ENCODE peak calls at places on chromosomes 13 and 19, in eight cellular contexts. Y, U, B, H, M, K, L and C are unnamed samples.

GRCh38 chr19:56594783-56595547 is at the start of gene ZNF71:
- DNase-seq in U (peak), B (peak), H (peak), K (peak), M (peak), L (peak), Y (peak), C (peak)

GRCh38 chr13:88602786-88603777 is 931.9 kb downstream of the SLITRK5 start:
- DNase-seq in K (no peak), M (no peak), Y (no peak), B (no peak), L (no peak), H (no peak), U (no peak), C (no peak)

GRCh38 chr13:112142401-112142930 is 75.5 kb downstream of the SOX1 start:
- DNase-seq in L (no peak), B (no peak), Y (no peak), K (no peak), U (no peak), H (no peak), M (no peak), C (no peak)

GRCh38 chr19:35468637-35469036 is 20.6 kb downstream of the FFAR2 start:
- DNase-seq in M (peak), H (peak), K (no peak), U (peak), Y (no peak), L (no peak), B (peak), C (no peak)

GRCh38 chr13:25934127-25934526 is 117.7 kb downstream of the SHISA2 start:
- DNase-seq in U (no peak), K (no peak), L (no peak), H (no peak), Y (no peak), B (no peak), M (no peak), C (no peak)

GRCh38 chr19:55651236-55651635 is 3.2 kb downstream of the CCDC106 start:
- DNase-seq in U (no peak), K (no peak), H (no peak), Y (no peak), L (no peak), M (no peak), B (no peak), C (no peak)

GRCh38 chr19:56084835-56085536 is 36.1 kb downstream of the ZNF787 start:
- DNase-seq in K (no peak), L (no peak), U (no peak), M (no peak), B (no peak), Y (no peak), H (no peak), C (no peak)

GRCh38 chr19:54029930-54030490 is 33.7 kb downstream of the VSTM1 start:
- DNase-seq in L (no peak), M (peak), B (peak), K (no peak), U (peak), Y (peak), H (peak), C (peak)

GRCh38 chr13:58960909-58961308 is 1202.8 kb downstream of the DIAPH3 start:
- DNase-seq in L (no peak), H (no peak), K (no peak), M (no peak), B (no peak), Y (peak), U (no peak), C (no peak)

GRCh38 chr19:22517496-22518411 is 95.6 kb upstream of the ZNF98 start:
- DNase-seq in K (no peak), Y (no peak), U (no peak), M (no peak), B (no peak), L (no peak), H (no peak), C (no peak)

GRCh38 chr19:42255766-42256750 is 1.1 kb upstream of the ERF start:
- DNase-seq in B (no peak), Y (peak), K (no peak), M (no peak), H (no peak), L (no peak), U (no peak), C (no peak)

GRCh38 chr13:111241006-111241755 is 79.3 kb upstream of the TEX29 start:
- DNase-seq in K (no peak), B (no peak), M (no peak), U (no peak), H (no peak), Y (no peak), L (peak), C (peak)

GRCh38 chr13:77339408-77339807 is 12.5 kb upstream of the MYCBP2 start:
- DNase-seq in K (no peak), M (no peak), B (no peak), L (no peak), H (no peak), U (no peak), Y (no peak), C (no peak)

GRCh38 chr13:20457670-20458069 is 68.0 kb downstream of the CRYL1 start:
- DNase-seq in M (no peak), H (no peak), U (no peak), Y (no peak), L (peak), K (no peak), B (no peak), C (no peak)

GRCh38 chr13:78978381-78978998 is 319.5 kb upstream of the OBI1 start:
- DNase-seq in M (peak), H (peak), B (peak), K (no peak), L (no peak), Y (peak), U (no peak), C (peak)

GRCh38 chr19:3643592-3644313 is 17.2 kb upstream of the CACTIN start:
- DNase-seq in K (no peak), B (no peak), M (no peak), H (no peak), L (no peak), Y (no peak), U (no peak), C (no peak)
- H3K27ac ChIP-seq in K (no peak), B (no peak), M (no peak), H (no peak), L (no peak), Y (no peak), U (no peak), C (peak)

DNA sequence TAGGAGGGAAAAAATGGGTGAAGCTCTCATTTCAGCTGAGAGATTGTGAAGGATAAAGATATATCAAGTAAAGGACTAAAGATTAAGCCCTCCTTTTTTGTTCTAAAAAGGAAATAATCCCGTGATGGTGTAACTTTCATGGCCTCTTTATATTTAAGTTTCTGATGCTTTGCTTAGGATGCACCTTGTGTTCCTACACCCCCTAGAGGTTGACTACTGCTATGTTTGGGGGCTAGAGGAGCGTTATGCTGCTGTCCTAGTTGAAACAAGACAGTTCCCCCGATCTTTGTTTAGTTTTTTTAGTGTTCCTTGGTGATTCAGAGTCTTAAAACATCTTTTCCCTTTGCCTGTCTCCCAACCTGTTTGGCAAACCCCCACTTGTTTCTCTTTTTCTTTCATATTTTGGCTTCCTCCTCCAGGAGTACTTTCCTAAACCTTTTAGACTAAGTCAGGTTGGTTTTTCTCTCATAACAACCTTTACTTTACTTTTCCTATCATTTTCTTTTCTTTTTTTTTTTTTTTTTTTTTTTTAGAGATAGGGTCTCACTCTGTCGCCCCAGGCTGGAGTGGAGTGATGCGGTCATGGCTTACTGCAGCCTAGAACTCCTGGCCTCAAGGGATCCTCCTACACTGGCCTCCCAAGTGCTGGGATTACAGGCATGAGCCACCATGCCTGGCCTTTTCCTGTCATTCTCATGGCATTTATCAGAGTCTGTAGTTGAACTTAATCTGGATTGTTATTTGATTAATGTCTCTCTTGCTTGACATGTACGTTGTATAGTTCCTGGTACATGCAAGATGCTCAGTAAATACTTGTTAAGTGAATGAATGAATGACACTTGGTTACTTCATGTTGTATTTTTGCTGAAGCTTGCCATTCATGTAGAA is 2.8 kb downstream of the UBA2 start:
- DNase-seq in H (no peak), U (no peak), K (no peak), B (no peak), L (no peak), Y (peak), M (no peak), C (no peak)
- H3K27ac ChIP-seq in H (no peak), U (no peak), K (peak), B (no peak), L (peak), Y (peak), M (no peak), C (no peak)

DNA sequence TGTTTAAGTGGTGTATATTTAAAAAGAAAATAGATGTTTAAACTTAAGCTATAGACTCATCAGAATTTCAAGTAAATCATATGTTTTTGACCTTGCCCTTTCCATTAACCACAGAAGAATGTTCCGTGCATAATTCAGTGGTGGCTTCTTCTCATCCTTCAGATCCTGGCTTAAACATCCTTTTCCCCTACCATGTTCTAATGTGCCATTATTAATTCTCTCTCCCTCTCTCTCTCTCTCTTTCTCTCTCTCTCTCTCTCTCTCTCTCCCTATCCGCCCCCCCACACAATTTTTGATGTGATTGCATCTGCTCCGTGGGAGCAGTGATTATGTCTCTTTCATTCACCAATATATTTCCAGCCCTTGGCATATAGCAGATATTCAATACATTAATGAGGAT is 116.4 kb downstream of the DCLK1 start:
- DNase-seq in B (no peak), L (no peak), H (no peak), U (no peak), M (no peak), Y (no peak), K (no peak), C (no peak)
- H3K27ac ChIP-seq in B (no peak), L (no peak), H (no peak), U (no peak), M (no peak), Y (no peak), K (no peak), C (no peak)

DNA sequence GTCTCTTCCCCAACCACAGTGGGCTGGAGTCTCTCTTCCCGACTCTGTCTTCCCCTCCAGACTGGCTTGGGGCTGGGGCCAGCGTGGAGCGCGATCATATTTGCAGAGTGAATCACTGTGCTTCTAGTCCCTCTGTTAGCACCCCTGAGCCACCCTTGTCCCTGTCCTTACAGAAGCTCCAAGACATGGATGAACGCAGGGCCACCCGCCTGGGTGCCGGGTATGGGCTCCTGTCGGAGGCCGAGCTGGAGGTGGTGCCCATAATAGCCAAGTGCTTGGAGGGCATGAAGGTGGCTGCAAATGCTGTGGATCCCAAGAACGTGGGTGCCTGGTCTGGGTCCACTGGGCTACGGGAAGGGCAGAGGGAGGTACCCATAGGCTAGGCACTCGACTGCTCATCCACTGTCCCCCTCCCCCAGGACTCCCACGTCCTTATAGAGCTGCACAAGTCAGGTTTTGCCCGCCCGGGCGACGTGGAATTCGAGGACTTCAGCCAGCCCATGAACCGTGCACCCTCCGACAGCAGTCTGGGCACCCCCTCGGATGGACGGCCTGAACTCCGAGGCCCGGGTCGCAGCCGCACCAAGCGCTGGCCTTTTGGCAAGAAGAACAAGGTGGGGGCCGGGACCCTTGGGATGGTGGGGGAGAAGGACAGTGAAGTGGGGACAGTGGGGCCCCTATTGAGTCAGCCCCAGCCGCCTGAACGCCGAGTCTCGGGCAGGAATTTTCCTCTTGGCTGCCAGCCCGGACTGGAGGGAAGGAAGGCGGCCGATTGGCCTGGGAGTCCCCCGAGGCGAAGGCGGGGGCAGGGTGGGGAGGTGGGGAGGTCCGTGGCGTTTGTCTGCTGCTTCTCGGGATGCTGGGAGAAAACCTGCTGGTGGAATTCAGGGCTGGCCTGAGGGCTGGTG is 5.2 kb downstream of the TRIP10 start:
- DNase-seq in L (peak), M (peak), Y (peak), K (no peak), B (peak), H (peak), U (no peak), C (peak)
- H3K27ac ChIP-seq in L (peak), M (peak), Y (peak), K (peak), B (peak), H (peak), U (no peak), C (peak)

GRCh38 chr13:39821977-39822376 is 166.5 kb downstream of the COG6 start:
- DNase-seq in B (no peak), M (no peak), L (no peak), H (no peak), U (no peak), K (no peak), Y (no peak), C (no peak)

GRCh38 chr13:39816936-39817335 is 161.5 kb downstream of the COG6 start:
- DNase-seq in M (no peak), U (no peak), L (no peak), K (no peak), Y (peak), H (no peak), B (no peak), C (no peak)

GRCh38 chr13:39815345-39816111 is 160.1 kb downstream of the COG6 start:
- DNase-seq in M (no peak), Y (no peak), L (no peak), K (no peak), U (no peak), B (no peak), H (no peak), C (no peak)

GRCh38 chr13:39820606-39821005 is 165.1 kb downstream of the COG6 start:
- DNase-seq in L (no peak), Y (no peak), K (no peak), M (no peak), H (no peak), B (no peak), U (no peak), C (no peak)

DNA sequence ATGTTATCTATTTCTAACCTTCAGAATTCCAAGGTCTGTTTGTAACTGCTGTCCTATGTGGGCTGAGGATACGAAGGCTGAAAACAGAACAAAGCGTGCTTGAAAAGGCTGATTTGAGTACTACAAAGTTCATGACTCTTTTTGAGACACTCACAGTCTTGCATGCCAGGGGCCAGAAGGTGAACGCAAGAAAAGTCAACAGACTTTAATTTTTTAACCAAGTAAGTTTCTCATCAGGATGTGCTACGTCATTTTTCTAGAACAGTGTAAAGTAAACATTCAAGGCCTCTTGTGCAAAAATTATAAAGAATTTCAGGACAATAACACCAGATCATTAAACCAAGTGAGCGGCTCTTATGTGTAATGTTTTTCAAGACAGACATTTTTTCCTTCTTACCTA is 163.5 kb downstream of the COG6 start:
- DNase-seq in H (no peak), L (no peak), M (no peak), Y (peak), B (no peak), K (no peak), U (no peak), C (no peak)
- H3K27ac ChIP-seq in H (no peak), L (no peak), M (no peak), Y (no peak), B (no peak), K (no peak), U (no peak), C (no peak)